ENCODE peak calls at places on chromosomes 6 and 20, in five cellular contexts. S, J, M, W and Y are unnamed samples.

GRCh38 chr6:158816329-158816728 is 2.8 kb downstream of the EZR start:
- DNase-seq in S (no peak), J (no peak), M (no peak), W (no peak), Y (no peak)

GRCh38 chr6:28218312-28219248 is 6.5 kb upstream of the ZSCAN9 start:
- DNase-seq in S (peak; percentile 78), J (peak; percentile 55), M (peak; percentile 85), W (peak; percentile 78), Y (no peak)

GRCh38 chr6:6583836-6584235 is 4.7 kb upstream of the LY86 start:
- DNase-seq in S (no peak), J (no peak), M (no peak), W (no peak), Y (no peak)

GRCh38 chr20:1833728-1834726 is 61.2 kb upstream of the SIRPA start:
- DNase-seq in S (no peak), J (no peak), M (no peak), W (no peak), Y (no peak)

GRCh38 chr6:75206338-75207210 is 721 bp upstream of the COL12A1 start:
- DNase-seq in S (peak; percentile 64), J (peak; percentile 67), M (peak; percentile 29), W (no peak), Y (no peak)

GRCh38 chr6:80939936-80940335 is 812.5 kb downstream of the TENT5A start:
- DNase-seq in S (no peak), J (no peak), M (no peak), W (no peak), Y (no peak)

GRCh38 chr6:55033021-55033546 is 141.2 kb upstream of the HCRTR2 start:
- DNase-seq in S (no peak), J (no peak), M (no peak), W (no peak), Y (no peak)

GRCh38 chr6:135163440-135163738 is 17.7 kb upstream of the MYB start:
- DNase-seq in S (no peak), J (no peak), M (no peak), W (no peak), Y (no peak)

GRCh38 chr6:142929751-142930358 is 15.1 kb downstream of the HIVEP2 start:
- DNase-seq in S (peak; percentile 40), J (peak; percentile 53), M (no peak), W (no peak), Y (no peak)

GRCh38 chr6:138593100-138593877 is 94.0 kb upstream of the NHSL1 start:
- DNase-seq in S (peak; percentile 97), J (peak; percentile 99), M (no peak), W (peak; percentile 45), Y (peak; percentile 87)

GRCh38 chr6:63764318-63764916 is 128.8 kb downstream of the PHF3 start:
- DNase-seq in S (peak; percentile 64), J (peak; percentile 60), M (no peak), W (no peak), Y (peak; percentile 12)

GRCh38 chr20:47353697-47354387 is 2.7 kb downstream of the ZMYND8 start:
- DNase-seq in S (peak; percentile 88), J (no peak), M (no peak), W (no peak), Y (no peak)

GRCh38 chr20:22333885-22334545 is 250.4 kb downstream of the FOXA2 start:
- DNase-seq in S (peak; percentile 70), J (peak; percentile 66), M (peak; percentile 18), W (peak; percentile 52), Y (no peak)

GRCh38 chr6:155026366-155027045 is 31.4 kb downstream of the TIAM2 start:
- DNase-seq in S (peak; percentile 81), J (peak; percentile 97), M (peak; percentile 16), W (no peak), Y (peak; percentile 42)

GRCh38 chr20:1370548-1371110 is 22.2 kb downstream of the FKBP1A start:
- DNase-seq in S (peak; percentile 53), J (peak; percentile 86), M (no peak), W (no peak), Y (no peak)

GRCh38 chr20:40797425-40797824 is 108.4 kb upstream of the MAFB start:
- DNase-seq in S (peak; percentile 29), J (peak; percentile 22), M (no peak), W (no peak), Y (no peak)

GRCh38 chr6:110618591-110619267 is 142.3 kb upstream of the SLC22A16 start:
- DNase-seq in S (no peak), J (peak; percentile 23), M (no peak), W (no peak), Y (peak; percentile 7)

GRCh38 chr20:17796096-17796563 is 96.4 kb downstream of the BANF2 start:
- DNase-seq in S (peak; percentile 86), J (peak; percentile 85), M (peak; percentile 46), W (no peak), Y (peak; percentile 29)

GRCh38 chr6:148455225-148455624 is 112.6 kb downstream of the SASH1 start:
- DNase-seq in S (peak; percentile 47), J (peak; percentile 94), M (no peak), W (no peak), Y (no peak)

GRCh38 chr20:55394592-55394991 is 610.7 kb downstream of the CBLN4 start:
- DNase-seq in S (no peak), J (no peak), M (no peak), W (no peak), Y (no peak)

GRCh38 chr6:16669227-16669626 is 92.0 kb downstream of the ATXN1 start:
- DNase-seq in S (peak; percentile 35), J (peak; percentile 91), M (no peak), W (peak; percentile 46), Y (no peak)

GRCh38 chr6:35018184-35018523 is 123.0 kb downstream of the TCP11 start:
- DNase-seq in S (no peak), J (no peak), M (no peak), W (no peak), Y (no peak)

GRCh38 chr6:35019171-35019570 is 122.0 kb downstream of the TCP11 start:
- DNase-seq in S (no peak), J (no peak), M (no peak), W (no peak), Y (no peak)

GRCh38 chr6:35018746-35019145 is 122.4 kb downstream of the TCP11 start:
- DNase-seq in S (no peak), J (no peak), M (no peak), W (no peak), Y (no peak)

GRCh38 chr6:35016417-35017221 is 124.5 kb downstream of the TCP11 start:
- DNase-seq in S (peak; percentile 55), J (peak; percentile 72), M (peak; percentile 37), W (no peak), Y (no peak)

DNA sequence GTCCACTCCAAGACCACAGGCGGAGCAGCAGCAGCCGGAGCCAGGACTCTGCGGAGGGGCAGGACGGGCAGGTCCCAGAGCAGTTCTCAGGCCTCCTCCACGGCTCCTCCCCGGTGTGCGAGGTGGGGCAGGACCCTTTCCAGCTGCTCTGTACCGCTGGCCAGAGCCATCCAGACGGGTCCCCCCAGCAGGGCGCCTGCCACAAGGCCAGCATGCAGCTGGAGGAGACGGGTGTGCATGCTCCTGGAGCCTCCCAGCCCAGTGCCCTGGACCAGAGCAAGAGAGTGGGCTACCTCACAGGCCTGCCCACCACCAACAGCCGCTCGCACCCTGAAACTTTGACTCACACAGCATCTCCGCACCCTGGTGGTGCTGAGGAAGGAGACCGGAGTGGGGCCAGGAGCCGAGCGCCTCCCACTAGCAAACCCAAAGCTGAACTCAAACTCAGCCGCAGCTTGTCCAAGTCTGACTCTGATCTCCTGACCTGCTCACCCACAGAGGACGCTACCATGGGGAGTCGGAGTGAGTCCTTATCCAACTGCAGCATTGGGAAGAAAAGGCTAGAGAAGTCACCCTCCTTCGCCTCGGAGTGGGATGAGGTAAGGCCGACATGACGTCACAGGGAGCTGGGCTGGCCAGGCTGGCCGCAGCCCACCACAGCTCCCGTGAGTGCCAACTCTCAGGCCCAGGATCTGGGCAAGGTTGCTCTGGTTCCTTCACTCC is 123.5 kb downstream of the TCP11 start:
- DNase-seq in S (peak; percentile 56), J (peak; percentile 56), M (peak; percentile 64), W (peak; percentile 24), Y (no peak)
- H3K4me3 ChIP-seq in S (no peak overlapping the region), J (peak overlapping the region; percentile 10), M (peak overlapping the region; percentile 62), W (peak overlapping the region; percentile 48), Y (no peak overlapping the region)

DNA sequence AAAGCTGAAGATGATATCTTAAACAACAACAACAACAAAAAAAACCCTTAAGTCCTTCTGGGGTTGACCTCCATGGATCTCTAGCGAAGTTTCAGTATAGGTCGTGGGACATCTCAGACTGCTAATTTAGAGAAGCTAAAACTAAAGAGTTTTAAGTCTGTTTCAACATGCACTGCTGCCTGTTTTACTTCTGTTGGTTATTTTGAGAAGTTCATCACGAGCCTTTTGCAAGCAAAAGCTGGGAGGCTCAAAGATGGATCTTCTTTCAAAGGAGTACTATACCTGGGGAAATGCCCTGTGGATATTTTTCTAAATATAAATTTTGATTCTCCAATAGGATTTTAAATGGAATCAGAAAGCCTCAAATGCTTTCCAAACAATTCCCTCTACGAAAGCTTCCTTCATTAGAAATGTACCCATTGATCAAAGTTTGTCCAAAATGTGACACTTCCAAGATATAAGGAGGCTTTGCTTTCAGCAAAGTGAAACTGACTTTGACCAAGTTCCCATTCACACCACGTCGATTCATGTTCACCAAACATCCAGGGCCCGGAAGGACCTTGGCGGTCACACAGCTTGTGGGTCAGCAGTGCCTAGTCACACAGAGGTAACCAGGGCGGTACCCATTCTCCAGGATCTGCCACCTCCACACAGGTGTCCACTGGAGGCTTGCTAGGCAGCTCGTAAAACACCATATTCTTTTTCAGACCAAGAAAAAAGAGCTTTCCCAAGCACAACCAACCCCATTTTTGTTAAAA is 94.7 kb upstream of the QKI start:
- DNase-seq in S (no peak), J (no peak), M (no peak), W (no peak), Y (no peak)
- H3K4me3 ChIP-seq in S (no peak overlapping the region), J (no peak overlapping the region), M (peak overlapping the region; percentile 13), W (no peak overlapping the region), Y (no peak overlapping the region)

GRCh38 chr20:32108814-32109391 is 611 bp upstream of the TM9SF4 start:
- DNase-seq in S (no peak), J (no peak), M (no peak), W (no peak), Y (no peak)
- H3K4me3 ChIP-seq in S (peak overlapping the region; percentile 68), J (peak overlapping the region; percentile 82), M (peak overlapping the region; percentile 77), W (peak overlapping the region; percentile 99), Y (peak overlapping the region; percentile 79)

GRCh38 chr20:14335122-14335521 is 2.3 kb downstream of the FLRT3 start:
- DNase-seq in S (no peak), J (no peak), M (no peak), W (no peak), Y (no peak)

GRCh38 chr20:14334306-14334930 is 3.0 kb downstream of the FLRT3 start:
- DNase-seq in S (peak; percentile 30), J (peak; percentile 60), M (no peak), W (no peak), Y (no peak)

GRCh38 chr20:14331671-14332070 is 5.7 kb downstream of the FLRT3 start:
- DNase-seq in S (no peak), J (no peak), M (no peak), W (no peak), Y (no peak)

GRCh38 chr20:14333734-14334133 is 3.7 kb downstream of the FLRT3 start:
- DNase-seq in S (no peak), J (no peak), M (no peak), W (no peak), Y (no peak)

DNA sequence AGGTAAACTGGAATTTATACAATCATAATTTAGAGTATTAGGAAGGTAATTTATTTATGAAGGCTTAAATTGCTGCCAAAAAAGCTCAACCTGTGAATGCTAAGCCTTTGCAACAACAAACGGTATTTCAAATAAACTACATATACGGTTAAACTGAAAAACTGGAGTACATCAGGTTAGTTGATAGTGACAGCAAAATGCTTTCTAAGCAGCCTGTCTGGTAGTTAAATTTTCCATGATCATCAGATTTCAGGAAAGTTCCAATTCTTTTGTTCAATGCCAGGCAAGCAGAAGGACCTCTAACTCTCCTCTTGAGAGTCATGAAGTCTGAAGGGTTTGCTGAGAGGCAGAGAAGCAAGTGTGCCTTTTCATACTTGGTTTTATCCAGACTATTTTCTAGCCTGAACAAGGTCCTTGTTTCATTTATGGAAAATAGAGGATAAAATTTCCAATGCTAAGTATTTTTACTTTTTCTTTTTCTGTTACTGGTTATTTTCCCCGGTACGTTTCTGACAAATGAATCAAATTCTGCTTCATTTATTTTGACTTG is 4.5 kb downstream of the FLRT3 start:
- DNase-seq in S (no peak), J (no peak), M (no peak), W (no peak), Y (no peak)
- H3K4me3 ChIP-seq in S (no peak overlapping the region), J (no peak overlapping the region), M (no peak overlapping the region), W (no peak overlapping the region), Y (peak overlapping the region; percentile 86)